ENCODE peak calls at places on chromosomes 13 and 19, in eight cellular contexts. One of them, this sample, is unnamed.

GRCh38 chr19:29311391-29311790 is 98.4 kb upstream of the UQCRFS1 start:
- DNase-seq in foreskin fibroblast: no peak
- DNase-seq in tibial artery: no peak
- DNase-seq in cardiac fibroblast: no peak
- DNase-seq in lower lobe of right lung: no peak
- DNase-seq in EL: no peak
- DNase-seq in activated CD4-positive, alpha-beta T cell treated with anti-CD3 and anti-CD28 coated beads for 36 hours: no peak
- DNase-seq in NCI-H187: peak
- DNase-seq in this sample: no peak

GRCh38 chr19:47713046-47714021 is at the start of gene EHD2:
- DNase-seq in foreskin fibroblast: peak
- DNase-seq in tibial artery: peak
- DNase-seq in cardiac fibroblast: peak
- DNase-seq in lower lobe of right lung: peak
- DNase-seq in EL: peak
- DNase-seq in activated CD4-positive, alpha-beta T cell treated with anti-CD3 and anti-CD28 coated beads for 36 hours: peak
- DNase-seq in NCI-H187: no peak
- DNase-seq in this sample: peak

GRCh38 chr13:44762946-44763345 is 186.8 kb upstream of the TSC22D1 start:
- DNase-seq in foreskin fibroblast: no peak
- DNase-seq in tibial artery: no peak
- DNase-seq in cardiac fibroblast: no peak
- DNase-seq in lower lobe of right lung: no peak
- DNase-seq in EL: no peak
- DNase-seq in activated CD4-positive, alpha-beta T cell treated with anti-CD3 and anti-CD28 coated beads for 36 hours: no peak
- DNase-seq in NCI-H187: no peak
- DNase-seq in this sample: no peak

GRCh38 chr13:99614465-99614885 is 113.2 kb downstream of the TM9SF2 start:
- DNase-seq in foreskin fibroblast: no peak
- DNase-seq in tibial artery: no peak
- DNase-seq in cardiac fibroblast: peak
- DNase-seq in lower lobe of right lung: no peak
- DNase-seq in EL: peak
- DNase-seq in activated CD4-positive, alpha-beta T cell treated with anti-CD3 and anti-CD28 coated beads for 36 hours: peak
- DNase-seq in NCI-H187: no peak
- DNase-seq in this sample: peak

GRCh38 chr13:95176611-95177259 is 124.5 kb downstream of the ABCC4 start:
- DNase-seq in foreskin fibroblast: no peak
- DNase-seq in tibial artery: no peak
- DNase-seq in cardiac fibroblast: peak
- DNase-seq in lower lobe of right lung: no peak
- DNase-seq in EL: no peak
- DNase-seq in activated CD4-positive, alpha-beta T cell treated with anti-CD3 and anti-CD28 coated beads for 36 hours: peak
- DNase-seq in NCI-H187: no peak
- DNase-seq in this sample: no peak

GRCh38 chr19:34319785-34320184 is 45.2 kb upstream of the GPI start:
- DNase-seq in foreskin fibroblast: no peak
- DNase-seq in tibial artery: no peak
- DNase-seq in cardiac fibroblast: no peak
- DNase-seq in lower lobe of right lung: no peak
- DNase-seq in EL: no peak
- DNase-seq in activated CD4-positive, alpha-beta T cell treated with anti-CD3 and anti-CD28 coated beads for 36 hours: no peak
- DNase-seq in NCI-H187: no peak
- DNase-seq in this sample: no peak

GRCh38 chr13:114041493-114041892 is 67.6 kb upstream of the C13orf46 start:
- DNase-seq in foreskin fibroblast: no peak
- DNase-seq in tibial artery: no peak
- DNase-seq in cardiac fibroblast: no peak
- DNase-seq in lower lobe of right lung: no peak
- DNase-seq in EL: no peak
- DNase-seq in activated CD4-positive, alpha-beta T cell treated with anti-CD3 and anti-CD28 coated beads for 36 hours: no peak
- DNase-seq in NCI-H187: no peak
- DNase-seq in this sample: no peak

GRCh38 chr19:50198431-50199253 is 4.8 kb upstream of the MYH14 start:
- DNase-seq in foreskin fibroblast: no peak
- DNase-seq in tibial artery: no peak
- DNase-seq in cardiac fibroblast: peak
- DNase-seq in lower lobe of right lung: no peak
- DNase-seq in EL: no peak
- DNase-seq in activated CD4-positive, alpha-beta T cell treated with anti-CD3 and anti-CD28 coated beads for 36 hours: no peak
- DNase-seq in NCI-H187: no peak
- DNase-seq in this sample: no peak

GRCh38 chr19:39098365-39099269 is 14.4 kb downstream of the ACP7 start:
- DNase-seq in foreskin fibroblast: no peak
- DNase-seq in tibial artery: no peak
- DNase-seq in cardiac fibroblast: no peak
- DNase-seq in lower lobe of right lung: no peak
- DNase-seq in EL: no peak
- DNase-seq in activated CD4-positive, alpha-beta T cell treated with anti-CD3 and anti-CD28 coated beads for 36 hours: no peak
- DNase-seq in NCI-H187: no peak
- DNase-seq in this sample: no peak

GRCh38 chr19:51027873-51028272 is 1.5 kb upstream of the KLK11 start:
- DNase-seq in foreskin fibroblast: no peak
- DNase-seq in tibial artery: no peak
- DNase-seq in cardiac fibroblast: no peak
- DNase-seq in lower lobe of right lung: no peak
- DNase-seq in EL: no peak
- DNase-seq in activated CD4-positive, alpha-beta T cell treated with anti-CD3 and anti-CD28 coated beads for 36 hours: no peak
- DNase-seq in NCI-H187: no peak
- DNase-seq in this sample: no peak

GRCh38 chr13:94351292-94352000 is 128.0 kb downstream of the DCT start:
- DNase-seq in foreskin fibroblast: peak
- DNase-seq in tibial artery: no peak
- DNase-seq in cardiac fibroblast: peak
- DNase-seq in lower lobe of right lung: no peak
- DNase-seq in EL: peak
- DNase-seq in activated CD4-positive, alpha-beta T cell treated with anti-CD3 and anti-CD28 coated beads for 36 hours: peak
- DNase-seq in NCI-H187: no peak
- DNase-seq in this sample: peak

GRCh38 chr13:105466376-105466775 is 1069.1 kb downstream of the EFNB2 start:
- DNase-seq in foreskin fibroblast: no peak
- DNase-seq in tibial artery: no peak
- DNase-seq in cardiac fibroblast: no peak
- DNase-seq in lower lobe of right lung: no peak
- DNase-seq in EL: no peak
- DNase-seq in activated CD4-positive, alpha-beta T cell treated with anti-CD3 and anti-CD28 coated beads for 36 hours: no peak
- DNase-seq in NCI-H187: no peak
- DNase-seq in this sample: no peak

GRCh38 chr19:18503337-18503970 is 18.4 kb downstream of the ELL start:
- DNase-seq in foreskin fibroblast: no peak
- DNase-seq in tibial artery: no peak
- DNase-seq in cardiac fibroblast: no peak
- DNase-seq in lower lobe of right lung: no peak
- DNase-seq in EL: no peak
- DNase-seq in activated CD4-positive, alpha-beta T cell treated with anti-CD3 and anti-CD28 coated beads for 36 hours: no peak
- DNase-seq in NCI-H187: no peak
- DNase-seq in this sample: no peak

GRCh38 chr13:49185264-49185663 is 34.9 kb upstream of the MLNR start:
- DNase-seq in foreskin fibroblast: no peak
- DNase-seq in tibial artery: no peak
- DNase-seq in cardiac fibroblast: no peak
- DNase-seq in lower lobe of right lung: no peak
- DNase-seq in EL: no peak
- DNase-seq in activated CD4-positive, alpha-beta T cell treated with anti-CD3 and anti-CD28 coated beads for 36 hours: peak
- DNase-seq in NCI-H187: no peak
- DNase-seq in this sample: no peak

GRCh38 chr13:113216165-113217056 is 7.0 kb downstream of the CUL4A start:
- DNase-seq in foreskin fibroblast: peak
- DNase-seq in tibial artery: no peak
- DNase-seq in cardiac fibroblast: peak
- DNase-seq in lower lobe of right lung: peak
- DNase-seq in EL: peak
- DNase-seq in activated CD4-positive, alpha-beta T cell treated with anti-CD3 and anti-CD28 coated beads for 36 hours: peak
- DNase-seq in NCI-H187: peak
- DNase-seq in this sample: peak

GRCh38 chr19:28150129-28150528 is 1062.8 kb downstream of the UQCRFS1 start:
- DNase-seq in foreskin fibroblast: no peak
- DNase-seq in tibial artery: no peak
- DNase-seq in cardiac fibroblast: no peak
- DNase-seq in lower lobe of right lung: no peak
- DNase-seq in EL: no peak
- DNase-seq in activated CD4-positive, alpha-beta T cell treated with anti-CD3 and anti-CD28 coated beads for 36 hours: no peak
- DNase-seq in NCI-H187: no peak
- DNase-seq in this sample: no peak

GRCh38 chr13:45518525-45519235 is 53.9 kb downstream of the COG3 start:
- DNase-seq in foreskin fibroblast: peak
- DNase-seq in tibial artery: no peak
- DNase-seq in cardiac fibroblast: peak
- DNase-seq in lower lobe of right lung: no peak
- DNase-seq in EL: peak
- DNase-seq in activated CD4-positive, alpha-beta T cell treated with anti-CD3 and anti-CD28 coated beads for 36 hours: peak
- DNase-seq in NCI-H187: no peak
- DNase-seq in this sample: no peak

GRCh38 chr19:50357178-50358100 is 8.0 kb downstream of the NAPSA start:
- DNase-seq in foreskin fibroblast: no peak
- DNase-seq in tibial artery: peak
- DNase-seq in cardiac fibroblast: peak
- DNase-seq in lower lobe of right lung: peak
- DNase-seq in EL: peak
- DNase-seq in activated CD4-positive, alpha-beta T cell treated with anti-CD3 and anti-CD28 coated beads for 36 hours: peak
- DNase-seq in NCI-H187: peak
- DNase-seq in this sample: peak

GRCh38 chr19:33226550-33227241 is 1.0 kb upstream of the SLC7A10 start:
- DNase-seq in foreskin fibroblast: no peak
- DNase-seq in tibial artery: no peak
- DNase-seq in cardiac fibroblast: peak
- DNase-seq in lower lobe of right lung: peak
- DNase-seq in EL: no peak
- DNase-seq in activated CD4-positive, alpha-beta T cell treated with anti-CD3 and anti-CD28 coated beads for 36 hours: peak
- DNase-seq in NCI-H187: no peak
- DNase-seq in this sample: peak

GRCh38 chr13:23620211-23620610 is 50.0 kb downstream of the TNFRSF19 start:
- DNase-seq in foreskin fibroblast: no peak
- DNase-seq in tibial artery: no peak
- DNase-seq in cardiac fibroblast: no peak
- DNase-seq in lower lobe of right lung: no peak
- DNase-seq in EL: no peak
- DNase-seq in activated CD4-positive, alpha-beta T cell treated with anti-CD3 and anti-CD28 coated beads for 36 hours: no peak
- DNase-seq in NCI-H187: no peak
- DNase-seq in this sample: no peak

GRCh38 chr13:110403315-110403714 is 96.2 kb downstream of the COL4A2 start:
- DNase-seq in foreskin fibroblast: peak
- DNase-seq in tibial artery: no peak
- DNase-seq in cardiac fibroblast: peak
- DNase-seq in lower lobe of right lung: no peak
- DNase-seq in EL: peak
- DNase-seq in activated CD4-positive, alpha-beta T cell treated with anti-CD3 and anti-CD28 coated beads for 36 hours: no peak
- DNase-seq in NCI-H187: no peak
- DNase-seq in this sample: no peak

GRCh38 chr13:76937416-76937815 is 10.9 kb upstream of the ACOD1 start:
- DNase-seq in foreskin fibroblast: peak
- DNase-seq in tibial artery: no peak
- DNase-seq in cardiac fibroblast: peak
- DNase-seq in lower lobe of right lung: no peak
- DNase-seq in EL: peak
- DNase-seq in activated CD4-positive, alpha-beta T cell treated with anti-CD3 and anti-CD28 coated beads for 36 hours: no peak
- DNase-seq in NCI-H187: no peak
- DNase-seq in this sample: no peak

GRCh38 chr13:100530645-100531044 is 57.9 kb downstream of the GGACT start:
- DNase-seq in foreskin fibroblast: peak
- DNase-seq in tibial artery: no peak
- DNase-seq in cardiac fibroblast: no peak
- DNase-seq in lower lobe of right lung: no peak
- DNase-seq in EL: no peak
- DNase-seq in activated CD4-positive, alpha-beta T cell treated with anti-CD3 and anti-CD28 coated beads for 36 hours: no peak
- DNase-seq in NCI-H187: no peak
- DNase-seq in this sample: no peak

GRCh38 chr13:28978574-28978973 is 158.4 kb downstream of the MTUS2 start:
- DNase-seq in foreskin fibroblast: no peak
- DNase-seq in tibial artery: no peak
- DNase-seq in cardiac fibroblast: no peak
- DNase-seq in lower lobe of right lung: no peak
- DNase-seq in EL: no peak
- DNase-seq in activated CD4-positive, alpha-beta T cell treated with anti-CD3 and anti-CD28 coated beads for 36 hours: no peak
- DNase-seq in NCI-H187: no peak
- DNase-seq in this sample: no peak

GRCh38 chr19:48512504-48513288 is 1.1 kb upstream of the LMTK3 start:
- DNase-seq in foreskin fibroblast: no peak
- DNase-seq in tibial artery: no peak
- DNase-seq in cardiac fibroblast: no peak
- DNase-seq in lower lobe of right lung: no peak
- DNase-seq in EL: no peak
- DNase-seq in activated CD4-positive, alpha-beta T cell treated with anti-CD3 and anti-CD28 coated beads for 36 hours: peak
- DNase-seq in NCI-H187: no peak
- DNase-seq in this sample: no peak

GRCh38 chr13:75481176-75482069 is 546 bp downstream of the TBC1D4 start:
- DNase-seq in foreskin fibroblast: peak
- DNase-seq in tibial artery: peak
- DNase-seq in cardiac fibroblast: no peak
- DNase-seq in lower lobe of right lung: peak
- DNase-seq in EL: peak
- DNase-seq in activated CD4-positive, alpha-beta T cell treated with anti-CD3 and anti-CD28 coated beads for 36 hours: peak
- DNase-seq in NCI-H187: peak
- DNase-seq in this sample: peak